ENCODE peak calls at places on chromosome 7, in seven cellular contexts. A, B, H, R, N, L and Q are unnamed samples.

GRCh38 chr7:119664601-119665000 is 608.4 kb upstream of the KCND2 start:
- DNase-seq in A (no peak), B (no peak), H (no peak), R (peak; percentile 47), N (no peak), L (no peak), Q (no peak)

GRCh38 chr7:151795168-151795754 is 81.7 kb downstream of the PRKAG2 start:
- DNase-seq in A (no peak), B (no peak), H (no peak), R (no peak), N (peak; percentile 29), L (no peak), Q (no peak)

GRCh38 chr7:2572101-2572842 is 13.5 kb downstream of the IQCE start:
- DNase-seq in A (no peak), B (no peak), H (no peak), R (peak; percentile 46), N (peak; percentile 60), L (no peak), Q (no peak)

GRCh38 chr7:22952306-22953011 is 61.5 kb downstream of the HYCC1 start:
- DNase-seq in A (no peak), B (no peak), H (no peak), R (no peak), N (no peak), L (no peak), Q (no peak)

GRCh38 chr7:20114463-20114862 is 102.7 kb downstream of the MACC1 start:
- DNase-seq in A (peak; percentile 13), B (peak; percentile 51), H (no peak), R (no peak), N (no peak), L (no peak), Q (no peak)

GRCh38 chr7:101823086-101823485 is 5.7 kb downstream of the CUX1 start:
- DNase-seq in A (no peak), B (no peak), H (no peak), R (no peak), N (peak; percentile 60), L (no peak), Q (no peak)

GRCh38 chr7:128361463-128362441 is at the start of gene PRRT4:
- DNase-seq in A (peak; percentile 27), B (no peak), H (peak; percentile 62), R (no peak), N (no peak), L (peak; percentile 91), Q (peak; percentile 35)

GRCh38 chr7:38932509-38933168 is 23.6 kb upstream of the VPS41 start:
- DNase-seq in A (peak; percentile 68), B (peak; percentile 49), H (peak; percentile 67), R (peak; percentile 50), N (peak; percentile 65), L (peak; percentile 63), Q (peak; percentile 63)

GRCh38 chr7:45017253-45017652 is 17.3 kb downstream of the CCM2 start:
- DNase-seq in A (no peak), B (no peak), H (no peak), R (no peak), N (no peak), L (no peak), Q (no peak)